ENCODE peak calls at places on chromosomes 11 and 22, in six cellular contexts. One of them, this sample, is unnamed.
A peak's percentile ranks its signal among the peaks of the same experiment; 100 is the strongest.

GRCh38 chr11:28835790-28836189 is 727.6 kb downstream of the METTL15 start:
- DNase-seq in RWPE1: no peak
- DNase-seq in mucosa of descending colon: no peak
- DNase-seq in effector CD4-positive, alpha-beta T cell: no peak
- DNase-seq in H54: no peak
- DNase-seq in heart right ventricle: no peak
- DNase-seq in this sample: no peak

GRCh38 chr22:17941501-17942406 is 82.6 kb downstream of the MICAL3 start:
- DNase-seq in heart right ventricle: peak; percentile 43
- DNase-seq in RWPE1: no peak
- DNase-seq in mucosa of descending colon: no peak
- DNase-seq in H54: no peak
- DNase-seq in effector CD4-positive, alpha-beta T cell: no peak
- DNase-seq in this sample: no peak

GRCh38 chr11:72091292-72091691 is 10.6 kb downstream of the LRRC51 start:
- DNase-seq in RWPE1: peak; percentile 75
- DNase-seq in effector CD4-positive, alpha-beta T cell: peak; percentile 63
- DNase-seq in heart right ventricle: peak; percentile 80
- DNase-seq in H54: no peak
- DNase-seq in mucosa of descending colon: peak; percentile 84
- DNase-seq in this sample: peak; percentile 62

GRCh38 chr11:112725636-112726035 is 235.6 kb upstream of the NCAM1 start:
- DNase-seq in heart right ventricle: no peak
- DNase-seq in effector CD4-positive, alpha-beta T cell: no peak
- DNase-seq in H54: no peak
- DNase-seq in mucosa of descending colon: no peak
- DNase-seq in RWPE1: no peak
- DNase-seq in this sample: no peak

GRCh38 chr11:35485656-35486318 is 39.6 kb downstream of the PAMR1 start:
- DNase-seq in effector CD4-positive, alpha-beta T cell: peak; percentile 59
- DNase-seq in mucosa of descending colon: peak; percentile 77
- DNase-seq in H54: peak; percentile 36
- DNase-seq in RWPE1: peak; percentile 70
- DNase-seq in heart right ventricle: peak; percentile 65
- DNase-seq in this sample: peak; percentile 47

GRCh38 chr11:111440416-111441205 is 61.5 kb upstream of the POU2AF1 start:
- DNase-seq in effector CD4-positive, alpha-beta T cell: no peak
- DNase-seq in RWPE1: no peak
- DNase-seq in mucosa of descending colon: peak; percentile 57
- DNase-seq in heart right ventricle: no peak
- DNase-seq in H54: no peak
- DNase-seq in this sample: no peak

GRCh38 chr11:131762346-131763110 is 392.1 kb downstream of the NTM start:
- DNase-seq in mucosa of descending colon: no peak
- DNase-seq in effector CD4-positive, alpha-beta T cell: no peak
- DNase-seq in H54: no peak
- DNase-seq in RWPE1: no peak
- DNase-seq in heart right ventricle: no peak
- DNase-seq in this sample: no peak

GRCh38 chr11:95241673-95242072 is 10.7 kb upstream of the SESN3 start:
- DNase-seq in effector CD4-positive, alpha-beta T cell: no peak
- DNase-seq in H54: no peak
- DNase-seq in heart right ventricle: no peak
- DNase-seq in RWPE1: no peak
- DNase-seq in mucosa of descending colon: no peak
- DNase-seq in this sample: no peak

GRCh38 chr11:14041040-14041439 is 78.5 kb downstream of the SPON1 start:
- DNase-seq in mucosa of descending colon: no peak
- DNase-seq in RWPE1: peak; percentile 16
- DNase-seq in heart right ventricle: no peak
- DNase-seq in effector CD4-positive, alpha-beta T cell: no peak
- DNase-seq in H54: no peak
- DNase-seq in this sample: no peak

GRCh38 chr11:126740857-126741256 is 259.7 kb downstream of the KIRREL3 start:
- DNase-seq in heart right ventricle: no peak
- DNase-seq in mucosa of descending colon: no peak
- DNase-seq in RWPE1: no peak
- DNase-seq in H54: no peak
- DNase-seq in effector CD4-positive, alpha-beta T cell: no peak
- DNase-seq in this sample: no peak

GRCh38 chr11:2933376-2934056 is 4.3 kb upstream of the PHLDA2 start:
- DNase-seq in H54: peak; percentile 92
- DNase-seq in mucosa of descending colon: peak; percentile 77
- DNase-seq in effector CD4-positive, alpha-beta T cell: peak; percentile 24
- DNase-seq in heart right ventricle: peak; percentile 39
- DNase-seq in RWPE1: peak; percentile 90
- DNase-seq in this sample: peak; percentile 91

GRCh38 chr11:63686912-63687311 is 5.6 kb downstream of the RTN3 start:
- DNase-seq in heart right ventricle: no peak
- DNase-seq in H54: no peak
- DNase-seq in effector CD4-positive, alpha-beta T cell: no peak
- DNase-seq in mucosa of descending colon: no peak
- DNase-seq in RWPE1: no peak
- DNase-seq in this sample: no peak

GRCh38 chr11:119389611-119390254 is 8.2 kb upstream of the USP2 start:
- DNase-seq in H54: no peak
- DNase-seq in heart right ventricle: no peak
- DNase-seq in effector CD4-positive, alpha-beta T cell: no peak
- DNase-seq in RWPE1: no peak
- DNase-seq in mucosa of descending colon: peak; percentile 29
- DNase-seq in this sample: no peak

GRCh38 chr11:44634401-44635281 is 69.2 kb downstream of the CD82 start:
- DNase-seq in effector CD4-positive, alpha-beta T cell: no peak
- DNase-seq in RWPE1: peak; percentile 85
- DNase-seq in heart right ventricle: peak; percentile 83
- DNase-seq in mucosa of descending colon: peak; percentile 50
- DNase-seq in H54: peak; percentile 85
- DNase-seq in this sample: peak; percentile 16

GRCh38 chr11:96116341-96116740 is 192.4 kb upstream of the MTMR2 start:
- DNase-seq in H54: no peak
- DNase-seq in mucosa of descending colon: no peak
- DNase-seq in heart right ventricle: no peak
- DNase-seq in RWPE1: no peak
- DNase-seq in effector CD4-positive, alpha-beta T cell: no peak
- DNase-seq in this sample: no peak

GRCh38 chr11:4038973-4039372 is 55.6 kb upstream of the RRM1 start:
- DNase-seq in mucosa of descending colon: no peak
- DNase-seq in effector CD4-positive, alpha-beta T cell: no peak
- DNase-seq in H54: no peak
- DNase-seq in RWPE1: no peak
- DNase-seq in heart right ventricle: no peak
- DNase-seq in this sample: no peak

GRCh38 chr11:33941637-33942160 is 49.8 kb upstream of the LMO2 start:
- DNase-seq in RWPE1: no peak
- DNase-seq in heart right ventricle: peak; percentile 30
- DNase-seq in mucosa of descending colon: no peak
- DNase-seq in H54: peak; percentile 53
- DNase-seq in effector CD4-positive, alpha-beta T cell: no peak
- DNase-seq in this sample: no peak

GRCh38 chr11:72395993-72396392 is 38.3 kb downstream of the CLPB start:
- DNase-seq in H54: no peak
- DNase-seq in heart right ventricle: no peak
- DNase-seq in mucosa of descending colon: no peak
- DNase-seq in effector CD4-positive, alpha-beta T cell: no peak
- DNase-seq in RWPE1: no peak
- DNase-seq in this sample: no peak

GRCh38 chr11:43644626-43645299 is 35.8 kb upstream of the HSD17B12 start:
- DNase-seq in H54: no peak
- DNase-seq in mucosa of descending colon: no peak
- DNase-seq in effector CD4-positive, alpha-beta T cell: no peak
- DNase-seq in RWPE1: no peak
- DNase-seq in heart right ventricle: no peak
- DNase-seq in this sample: no peak

GRCh38 chr22:33605201-33605600 is 315.1 kb downstream of the LARGE1 start:
- DNase-seq in effector CD4-positive, alpha-beta T cell: no peak
- DNase-seq in RWPE1: no peak
- DNase-seq in mucosa of descending colon: no peak
- DNase-seq in heart right ventricle: no peak
- DNase-seq in H54: no peak
- DNase-seq in this sample: no peak

GRCh38 chr11:68164437-68164836 is 43.2 kb upstream of the CHKA start:
- DNase-seq in effector CD4-positive, alpha-beta T cell: no peak
- DNase-seq in mucosa of descending colon: no peak
- DNase-seq in RWPE1: peak; percentile 58
- DNase-seq in H54: peak; percentile 47
- DNase-seq in heart right ventricle: no peak
- DNase-seq in this sample: no peak

GRCh38 chr22:38959574-38959973 is 2.2 kb downstream of the APOBEC3A start:
- DNase-seq in heart right ventricle: no peak
- DNase-seq in RWPE1: no peak
- DNase-seq in mucosa of descending colon: no peak
- DNase-seq in H54: no peak
- DNase-seq in effector CD4-positive, alpha-beta T cell: no peak
- DNase-seq in this sample: no peak

GRCh38 chr11:119405986-119406385 is 17.0 kb downstream of the THY1 start:
- DNase-seq in effector CD4-positive, alpha-beta T cell: no peak
- DNase-seq in RWPE1: no peak
- DNase-seq in H54: no peak
- DNase-seq in mucosa of descending colon: no peak
- DNase-seq in heart right ventricle: no peak
- DNase-seq in this sample: no peak

GRCh38 chr11:24866743-24867142 is 369.9 kb downstream of the LUZP2 start:
- DNase-seq in effector CD4-positive, alpha-beta T cell: no peak
- DNase-seq in RWPE1: no peak
- DNase-seq in heart right ventricle: no peak
- DNase-seq in mucosa of descending colon: no peak
- DNase-seq in H54: no peak
- DNase-seq in this sample: no peak

GRCh38 chr22:43302462-43303109 is 40.6 kb downstream of the SCUBE1 start:
- DNase-seq in heart right ventricle: no peak
- DNase-seq in mucosa of descending colon: no peak
- DNase-seq in H54: no peak
- DNase-seq in RWPE1: no peak
- DNase-seq in effector CD4-positive, alpha-beta T cell: no peak
- DNase-seq in this sample: no peak

GRCh38 chr11:7437706-7438105 is 47.6 kb upstream of the OLFML1 start:
- DNase-seq in heart right ventricle: no peak
- DNase-seq in mucosa of descending colon: no peak
- DNase-seq in effector CD4-positive, alpha-beta T cell: no peak
- DNase-seq in RWPE1: no peak
- DNase-seq in H54: no peak
- DNase-seq in this sample: no peak

GRCh38 chr11:75351541-75352416 is at the start of gene ARRB1:
- DNase-seq in effector CD4-positive, alpha-beta T cell: peak; percentile 55
- DNase-seq in H54: no peak
- DNase-seq in RWPE1: peak; percentile 50
- DNase-seq in mucosa of descending colon: peak; percentile 89
- DNase-seq in heart right ventricle: peak; percentile 76
- DNase-seq in this sample: peak; percentile 96

GRCh38 chr11:94735907-94736306 is 32.2 kb upstream of the AMOTL1 start:
- DNase-seq in H54: no peak
- DNase-seq in heart right ventricle: no peak
- DNase-seq in effector CD4-positive, alpha-beta T cell: no peak
- DNase-seq in mucosa of descending colon: no peak
- DNase-seq in RWPE1: no peak
- DNase-seq in this sample: no peak

GRCh38 chr11:46914363-46914762 is 4.0 kb downstream of the LRP4 start:
- DNase-seq in effector CD4-positive, alpha-beta T cell: no peak
- DNase-seq in heart right ventricle: peak; percentile 58
- DNase-seq in mucosa of descending colon: no peak
- DNase-seq in RWPE1: no peak
- DNase-seq in H54: no peak
- DNase-seq in this sample: no peak

GRCh38 chr22:40578171-40578570 is 58.3 kb downstream of the MRTFA start:
- DNase-seq in RWPE1: no peak
- DNase-seq in mucosa of descending colon: no peak
- DNase-seq in effector CD4-positive, alpha-beta T cell: no peak
- DNase-seq in heart right ventricle: no peak
- DNase-seq in H54: no peak
- DNase-seq in this sample: no peak

GRCh38 chr11:3605721-3606324 is 36.0 kb downstream of the ART5 start:
- DNase-seq in H54: no peak
- DNase-seq in mucosa of descending colon: no peak
- DNase-seq in heart right ventricle: no peak
- DNase-seq in effector CD4-positive, alpha-beta T cell: no peak
- DNase-seq in RWPE1: no peak
- DNase-seq in this sample: no peak

GRCh38 chr11:62600367-62601113 is 1.1 kb downstream of the MTA2 start:
- DNase-seq in H54: no peak
- DNase-seq in effector CD4-positive, alpha-beta T cell: no peak
- DNase-seq in RWPE1: no peak
- DNase-seq in heart right ventricle: no peak
- DNase-seq in mucosa of descending colon: no peak
- DNase-seq in this sample: no peak

GRCh38 chr11:45282070-45282469 is 4.1 kb downstream of the SYT13 start:
- DNase-seq in heart right ventricle: no peak
- DNase-seq in RWPE1: no peak
- DNase-seq in effector CD4-positive, alpha-beta T cell: no peak
- DNase-seq in H54: no peak
- DNase-seq in mucosa of descending colon: no peak
- DNase-seq in this sample: no peak

GRCh38 chr22:19878461-19879247 is 24.0 kb upstream of the GNB1L start:
- DNase-seq in effector CD4-positive, alpha-beta T cell: no peak
- DNase-seq in mucosa of descending colon: no peak
- DNase-seq in RWPE1: no peak
- DNase-seq in H54: no peak
- DNase-seq in heart right ventricle: no peak
- DNase-seq in this sample: no peak

GRCh38 chr11:1526785-1527184 is 40.2 kb upstream of the MOB2 start:
- DNase-seq in mucosa of descending colon: no peak
- DNase-seq in H54: no peak
- DNase-seq in heart right ventricle: no peak
- DNase-seq in RWPE1: no peak
- DNase-seq in effector CD4-positive, alpha-beta T cell: no peak
- DNase-seq in this sample: no peak

GRCh38 chr22:36328635-36329216 is 59.0 kb downstream of the MYH9 start:
- DNase-seq in effector CD4-positive, alpha-beta T cell: no peak
- DNase-seq in RWPE1: no peak
- DNase-seq in H54: no peak
- DNase-seq in heart right ventricle: peak; percentile 71
- DNase-seq in mucosa of descending colon: no peak
- DNase-seq in this sample: no peak

GRCh38 chr11:72753341-72754148 is 1.3 kb upstream of the ARAP1 start:
- DNase-seq in H54: no peak
- DNase-seq in RWPE1: no peak
- DNase-seq in mucosa of descending colon: no peak
- DNase-seq in effector CD4-positive, alpha-beta T cell: no peak
- DNase-seq in heart right ventricle: no peak
- DNase-seq in this sample: peak; percentile 86

GRCh38 chr11:22337571-22338464 is at the start of gene SLC17A6:
- DNase-seq in RWPE1: peak; percentile 42
- DNase-seq in effector CD4-positive, alpha-beta T cell: no peak
- DNase-seq in heart right ventricle: peak; percentile 28
- DNase-seq in mucosa of descending colon: no peak
- DNase-seq in H54: no peak
- DNase-seq in this sample: no peak

GRCh38 chr11:33942954-33943353 is 51.1 kb upstream of the LMO2 start:
- DNase-seq in heart right ventricle: peak; percentile 58
- DNase-seq in RWPE1: peak; percentile 26
- DNase-seq in H54: peak; percentile 43
- DNase-seq in effector CD4-positive, alpha-beta T cell: no peak
- DNase-seq in mucosa of descending colon: no peak
- DNase-seq in this sample: no peak